ENCODE peak calls at places on chromosomes 1 and 21, in ten cellular contexts. K, U, N, A, S, D, Q, Z, G and V are unnamed samples.

GRCh38 chr1:241156231-241156965 is 200.6 kb downstream of the RGS7 start:
- DNase-seq in Q (no peak), D (no peak), U (no peak), A (peak; percentile 2), S (no peak), K (no peak), G (no peak), Z (peak; percentile 97), N (peak; percentile 72), V (no peak)

GRCh38 chr21:33971492-33972013 is 55.9 kb upstream of the ATP5PO start:
- DNase-seq in N (no peak), Z (peak; percentile 81), S (no peak), K (no peak), Q (no peak), G (no peak), U (peak; percentile 85), A (peak; percentile 22), D (no peak), V (no peak)

GRCh38 chr1:157132602-157133167 is 5.5 kb downstream of the ETV3 start:
- DNase-seq in U (no peak), S (no peak), A (no peak), D (no peak), Q (no peak), N (no peak), Z (no peak), G (no peak), K (no peak), V (no peak)

GRCh38 chr1:159921700-159922498 is 3.4 kb downstream of the TAGLN2 start:
- DNase-seq in N (no peak), K (peak; percentile 62), G (peak; percentile 38), Q (peak; percentile 69), A (peak; percentile 34), S (no peak), Z (no peak), U (no peak), D (peak; percentile 41), V (peak; percentile 27)

GRCh38 chr21:41767606-41768370 is 936 bp upstream of the RIPK4 start:
- DNase-seq in S (no peak), K (no peak), A (peak; percentile 17), G (no peak), N (no peak), Q (no peak), U (peak; percentile 61), Z (peak; percentile 79), D (no peak), V (no peak)

GRCh38 chr1:36494971-36495370 is 12.3 kb upstream of the CSF3R start:
- DNase-seq in S (no peak), G (no peak), Q (no peak), D (no peak), K (no peak), U (no peak), N (no peak), A (no peak), Z (no peak), V (no peak)

GRCh38 chr1:177351361-177352108 is 180.8 kb downstream of the BRINP2 start:
- DNase-seq in U (no peak), S (no peak), D (no peak), G (no peak), A (no peak), Z (no peak), N (no peak), K (no peak), Q (no peak), V (no peak)

GRCh38 chr1:100528861-100529260 is 9.1 kb upstream of the GPR88 start:
- DNase-seq in S (no peak), G (no peak), A (peak; percentile 64), N (no peak), D (no peak), Z (no peak), U (no peak), Q (no peak), K (no peak), V (no peak)

GRCh38 chr1:184362876-184363275 is 24.0 kb upstream of the C1orf21 start:
- DNase-seq in Q (no peak), A (peak; percentile 38), K (no peak), Z (peak; percentile 9), G (no peak), N (no peak), U (no peak), S (no peak), D (no peak), V (no peak)

GRCh38 chr1:156912861-156913808 is 7.3 kb upstream of the LRRC71 start:
- DNase-seq in U (no peak), G (no peak), D (no peak), K (no peak), A (no peak), N (no peak), Z (no peak), Q (no peak), S (peak; percentile 60), V (no peak)

GRCh38 chr1:9275567-9276034 is 17.1 kb upstream of the SPSB1 start:
- DNase-seq in N (no peak), G (no peak), S (no peak), Z (peak; percentile 64), Q (peak; percentile 77), D (no peak), A (peak; percentile 92), K (peak; percentile 48), U (peak; percentile 86), V (peak; percentile 12)

GRCh38 chr1:214966366-214966765 is 116.2 kb upstream of the KCNK2 start:
- DNase-seq in S (no peak), Q (no peak), K (no peak), U (no peak), D (no peak), G (no peak), N (no peak), Z (no peak), A (peak; percentile 19), V (no peak)

GRCh38 chr1:91070274-91070673 is 48.4 kb upstream of the ZNF644 start:
- DNase-seq in S (no peak), D (no peak), A (no peak), U (no peak), N (no peak), K (no peak), G (no peak), Q (no peak), Z (no peak), V (no peak)

GRCh38 chr1:211724711-211725196 is 49.3 kb upstream of the NEK2 start:
- DNase-seq in S (no peak), A (no peak), N (peak; percentile 49), K (no peak), D (no peak), G (no peak), Q (no peak), U (no peak), Z (no peak), V (no peak)

GRCh38 chr1:183024352-183025337 is 1.4 kb downstream of the LAMC1 start:
- DNase-seq in K (no peak), G (no peak), Z (peak; percentile 18), U (peak; percentile 63), N (no peak), Q (no peak), S (no peak), D (no peak), A (no peak), V (no peak)

GRCh38 chr1:241356187-241356518 is 852 bp downstream of the RGS7 start:
- DNase-seq in N (no peak), G (no peak), S (no peak), Q (no peak), Z (no peak), K (peak; percentile 3), U (no peak), D (no peak), A (no peak), V (no peak)

GRCh38 chr1:214551436-214552173 is at the start of gene PTPN14:
- DNase-seq in G (no peak), N (peak; percentile 87), U (peak; percentile 95), D (peak; percentile 89), Z (peak; percentile 99), K (no peak), S (peak; percentile 92), Q (no peak), A (peak; percentile 96), V (no peak)

GRCh38 chr1:94734963-94735899 is 84.9 kb upstream of the SLC44A3 start:
- DNase-seq in Z (no peak), Q (no peak), N (peak; percentile 61), G (no peak), A (peak; percentile 80), U (peak; percentile 66), S (no peak), K (no peak), D (peak; percentile 29), V (no peak)
- H3K4me3 ChIP-seq in Z (no peak overlapping the region), Q (no peak overlapping the region), N (no peak overlapping the region), G (no peak overlapping the region), A (no peak overlapping the region), U (no peak overlapping the region), S (no peak overlapping the region), K (no peak overlapping the region), D (no peak overlapping the region), V (no peak overlapping the region)

DNA sequence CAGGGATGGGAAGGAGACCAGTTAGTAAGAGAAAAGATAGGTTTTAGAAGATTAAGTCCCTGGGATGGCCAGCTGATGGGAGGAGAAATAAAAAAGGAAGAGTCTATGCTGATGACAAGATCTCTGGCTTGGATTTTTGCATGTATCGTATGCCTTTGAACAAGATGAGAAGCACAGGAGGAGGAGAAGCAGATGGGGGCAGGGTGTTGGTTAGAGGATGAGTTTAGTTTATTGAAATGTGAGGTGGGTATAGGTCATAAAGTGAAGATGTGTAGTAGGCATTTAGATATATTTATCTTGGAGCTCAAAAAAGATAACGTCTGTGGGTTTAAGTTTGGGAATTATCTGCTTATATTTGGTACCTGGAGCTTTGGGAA is 1.4 kb downstream of the TIPRL start:
- DNase-seq in A (no peak), Q (no peak), U (no peak), D (no peak), G (no peak), N (no peak), Z (no peak), S (no peak), K (no peak), V (peak; percentile 17)
- H3K27me3 ChIP-seq in A (no peaks in the 10 kb centered on the region), Q (no peaks in the 10 kb centered on the region), U (no peaks in the 10 kb centered on the region), D (no peaks in the 10 kb centered on the region), G (no peaks in the 10 kb centered on the region), N (no peaks in the 10 kb centered on the region), Z (no peaks in the 10 kb centered on the region), S (no peaks in the 10 kb centered on the region), K (no peaks in the 10 kb centered on the region), V (no peaks in the 10 kb centered on the region)

GRCh38 chr1:46394108-46394871 is at the start of gene FAAH:
- DNase-seq in G (peak; percentile 27), D (peak; percentile 70), A (no peak), Z (no peak), S (peak; percentile 81), N (peak; percentile 79), Q (no peak), U (no peak), K (no peak), V (peak; percentile 52)
- H3K4me3 ChIP-seq in G (peak within 1 kb of the TSS; percentile 43), D (peak within 1 kb of the TSS; percentile 47), A (peak within 1 kb of the TSS; percentile 17), Z (no peak within 1 kb of the TSS), S (peak within 1 kb of the TSS; percentile 52), N (peak within 1 kb of the TSS; percentile 82), Q (no peak within 1 kb of the TSS), U (peak within 1 kb of the TSS; percentile 29), K (no peak within 1 kb of the TSS), V (no peak within 1 kb of the TSS)

DNA sequence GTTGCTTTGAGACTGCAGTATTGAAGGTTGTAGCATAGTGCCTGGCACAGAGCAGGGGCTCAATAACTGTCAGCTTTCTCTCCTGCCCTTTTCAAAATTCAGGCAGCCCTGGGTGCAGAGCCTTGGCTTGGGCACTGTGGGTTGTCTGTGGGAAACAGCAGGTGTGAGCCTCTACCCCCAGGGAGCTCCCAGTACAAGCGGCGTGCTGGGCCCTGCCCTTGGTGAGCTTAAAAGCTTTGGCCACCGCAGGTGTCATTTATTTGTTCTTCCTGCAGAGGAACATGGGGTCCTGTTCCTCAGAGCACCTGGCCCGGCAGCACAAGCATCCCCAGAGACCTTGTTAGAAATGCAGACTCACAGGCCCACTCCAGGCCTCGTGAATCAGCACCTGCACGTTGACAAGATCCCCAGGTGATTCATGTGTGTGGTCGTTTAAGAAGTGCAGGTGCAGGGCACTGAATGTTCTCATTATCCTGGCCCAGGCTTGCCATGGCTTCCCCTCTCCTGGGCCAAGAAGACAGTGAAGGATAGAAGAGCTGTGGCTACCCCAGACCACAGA is 29.9 kb upstream of the IGSF21 start:
- DNase-seq in N (no peak), A (no peak), U (no peak), D (no peak), S (no peak), Z (no peak), Q (no peak), G (no peak), K (no peak), V (no peak)
- H3K27me3 ChIP-seq in N (no peaks in the 10 kb centered on the region), A (no peaks in the 10 kb centered on the region), U (peaks cover 17% of the 10 kb centered on the region), D (no peaks in the 10 kb centered on the region), S (no peaks in the 10 kb centered on the region), Z (peaks cover 51% of the 10 kb centered on the region), Q (no peaks in the 10 kb centered on the region), G (no peaks in the 10 kb centered on the region), K (peaks cover 1% of the 10 kb centered on the region), V (no peaks in the 10 kb centered on the region)